ENCODE peak calls at places on chromosomes 16 and 17, in four cellular contexts. H is lung; Q is CD4-positive, alpha-beta T cell; Z is CD8-positive, alpha-beta memory T cell. M is an unnamed sample.
A peak's percentile ranks its signal among the peaks of the same experiment; 100 is the strongest.

GRCh38 chr17:58324409-58325288 is 3.9 kb downstream of the TSPOAP1 start:
- DNase-seq in H (no peak), Q (no peak), Z (no peak), M (no peak)

GRCh38 chr17:45031231-45032149 is 19.9 kb downstream of the DCAKD start:
- DNase-seq in H (no peak), Q (no peak), Z (no peak), M (no peak)

GRCh38 chr17:33858682-33859081 is 396.4 kb upstream of the CCL2 start:
- DNase-seq in H (no peak), Q (no peak), Z (no peak), M (no peak)

GRCh38 chr17:77884019-77884418 is 74.5 kb upstream of the TNRC6C start:
- DNase-seq in H (no peak), Q (no peak), Z (no peak), M (peak; percentile 17)

GRCh38 chr17:31740611-31741082 is 118.4 kb downstream of the COPRS start:
- DNase-seq in H (no peak), Q (no peak), Z (no peak), M (no peak)

GRCh38 chr16:6103561-6103960 is 1006.0 kb upstream of the EEF2KMT start:
- DNase-seq in H (no peak), Q (no peak), Z (no peak), M (no peak)

GRCh38 chr16:85436636-85437160 is 176.4 kb upstream of the GSE1 start:
- DNase-seq in H (peak; percentile 43), Q (no peak), Z (no peak), M (no peak)

GRCh38 chr17:78133971-78134898 is 3.7 kb downstream of the TMC8 start:
- DNase-seq in H (peak; percentile 59), Q (peak; percentile 78), Z (peak; percentile 73), M (peak; percentile 87)

GRCh38 chr16:80986557-80986956 is 20.1 kb downstream of the CMC2 start:
- DNase-seq in H (no peak), Q (no peak), Z (no peak), M (no peak)

GRCh38 chr17:27038676-27039075 is 255.2 kb upstream of the WSB1 start:
- DNase-seq in H (no peak), Q (no peak), Z (no peak), M (no peak)

GRCh38 chr17:40103082-40103741 is 2.8 kb upstream of the NR1D1 start:
- DNase-seq in H (no peak), Q (no peak), Z (no peak), M (no peak)

GRCh38 chr17:32268734-32269288 is 3.2 kb downstream of the RHBDL3 start:
- DNase-seq in H (no peak), Q (no peak), Z (no peak), M (no peak)

GRCh38 chr17:80277751-80278671 is 17.4 kb downstream of the RNF213 start:
- DNase-seq in H (no peak), Q (no peak), Z (no peak), M (no peak)

GRCh38 chr17:50114849-50115357 is 15.1 kb downstream of the SAMD14 start:
- DNase-seq in H (no peak), Q (no peak), Z (no peak), M (peak; percentile 30)

GRCh38 chr17:75914643-75915265 is 10.1 kb upstream of the MRPL38 start:
- DNase-seq in H (no peak), Q (no peak), Z (no peak), M (no peak)

GRCh38 chr17:75317671-75318070 is 28.4 kb upstream of the SLC25A19 start:
- DNase-seq in H (no peak), Q (no peak), Z (no peak), M (no peak)

GRCh38 chr17:35286120-35286781 is 43.4 kb downstream of the SLFN5 start:
- DNase-seq in H (no peak), Q (no peak), Z (no peak), M (peak; percentile 35)

GRCh38 chr17:73203788-73204479 is 11.1 kb downstream of the COG1 start:
- DNase-seq in H (no peak), Q (no peak), Z (no peak), M (peak; percentile 20)

GRCh38 chr16:72876221-72876620 is 171.7 kb downstream of the ZFHX3 start:
- DNase-seq in H (no peak), Q (no peak), Z (no peak), M (no peak)

GRCh38 chr16:22353188-22353919 is 21.1 kb downstream of the CDR2 start:
- DNase-seq in H (no peak), Q (no peak), Z (no peak), M (peak; percentile 15)

GRCh38 chr17:63694229-63694973 is 5.5 kb downstream of the LIMD2 start:
- DNase-seq in H (no peak), Q (no peak), Z (no peak), M (peak; percentile 38)

GRCh38 chr16:19857593-19857992 is 27.1 kb downstream of the GPRC5B start:
- DNase-seq in H (no peak), Q (no peak), Z (no peak), M (no peak)

GRCh38 chr17:29384901-29385300 is 5.3 kb upstream of the TAOK1 start:
- DNase-seq in H (no peak), Q (no peak), Z (no peak), M (no peak)

GRCh38 chr16:16183562-16183961 is 39.7 kb downstream of the ABCC6 start:
- DNase-seq in H (no peak), Q (no peak), Z (no peak), M (no peak)

GRCh38 chr16:24273511-24273910 is 17.4 kb downstream of the CACNG3 start:
- DNase-seq in H (no peak), Q (no peak), Z (no peak), M (no peak)

GRCh38 chr16:82735176-82735575 is 108.4 kb downstream of the CDH13 start:
- DNase-seq in H (no peak), Q (no peak), Z (no peak), M (no peak)

GRCh38 chr16:86576591-86577313 is 1.6 kb upstream of the FOXL1 start:
- DNase-seq in H (no peak), Q (no peak), Z (no peak), M (no peak)

GRCh38 chr17:17560167-17560566 is 31.3 kb downstream of the PEMT start:
- DNase-seq in H (no peak), Q (no peak), Z (no peak), M (no peak)

GRCh38 chr16:35686595-35686994 is 2227.2 kb downstream of the TP53TG3F start:
- DNase-seq in H (no peak), Q (no peak), Z (no peak), M (no peak)

GRCh38 chr17:8137645-8138342 is 13.9 kb upstream of the HES7 start:
- DNase-seq in H (no peak), Q (no peak), Z (no peak), M (no peak)

GRCh38 chr16:74874123-74874522 is 99.5 kb upstream of the FA2H start:
- DNase-seq in H (no peak), Q (no peak), Z (no peak), M (no peak)

GRCh38 chr17:29661220-29661619 is 38.5 kb upstream of the CORO6 start:
- DNase-seq in H (no peak), Q (no peak), Z (no peak), M (no peak)

GRCh38 chr17:79407385-79407784 is 203.5 kb downstream of the RBFOX3 start:
- DNase-seq in H (no peak), Q (no peak), Z (no peak), M (no peak)

GRCh38 chr17:37299257-37299985 is 76.4 kb upstream of the C17orf78 start:
- DNase-seq in H (no peak), Q (no peak), Z (no peak), M (no peak)

GRCh38 chr17:35865412-35866355 is 3.0 kb downstream of the HEATR9 start:
- DNase-seq in H (no peak), Q (no peak), Z (no peak), M (no peak)

GRCh38 chr16:82220541-82220940 is 50.5 kb upstream of the MPHOSPH6 start:
- DNase-seq in H (no peak), Q (no peak), Z (no peak), M (no peak)

M was measured in CD4-positive, alpha-beta memory T cell.